ENCODE peak calls at places on chromosomes 4 and X, in four cellular contexts. D is pancreas, R is mucosa of descending colon, M is dorsolateral prefrontal cortex. H is an unnamed sample.

GRCh38 chr4:42806436-42806835 is 86.1 kb upstream of the GRXCR1 start:
- DNase-seq in D (no peak), R (no peak), M (no peak), H (no peak)

GRCh38 chrX:43707812-43708548 is 51.9 kb downstream of the MAOA start:
- DNase-seq in D (no peak), R (peak), M (no peak), H (peak)

GRCh38 chrX:109268340-109268739 is 213.5 kb downstream of the GUCY2F start:
- DNase-seq in D (no peak), R (no peak), M (no peak), H (no peak)

GRCh38 chr4:151227731-151228130 is 49.2 kb upstream of the PRSS48 start:
- DNase-seq in D (no peak), R (no peak), M (peak), H (no peak)

GRCh38 chrX:39693298-39693697 is 404.5 kb downstream of the BCOR start:
- DNase-seq in D (no peak), R (no peak), M (no peak), H (no peak)

GRCh38 chrX:103656623-103657022 is 27.8 kb downstream of the TCEAL1 start:
- DNase-seq in D (no peak), R (no peak), M (no peak), H (no peak)

GRCh38 chrX:155056877-155057792 is 13.8 kb downstream of the CMC4 start:
- DNase-seq in D (peak), R (peak), M (peak), H (peak)

GRCh38 chrX:102959471-102959870 is 22.4 kb downstream of the RAB40AL start:
- DNase-seq in D (no peak), R (no peak), M (no peak), H (no peak)

GRCh38 chr4:1855334-1856070 is 454 bp downstream of the LETM1 start:
- DNase-seq in D (peak), R (peak), M (no peak), H (no peak)

GRCh38 chr4:45215976-45216542 is 489.7 kb upstream of the GNPDA2 start:
- DNase-seq in D (no peak), R (no peak), M (no peak), H (no peak)

GRCh38 chrX:149713279-149714050 is 1.6 kb downstream of the MAGEA11 start:
- DNase-seq in D (no peak), R (no peak), M (no peak), H (no peak)

GRCh38 chr4:47075241-47075640 is 43.9 kb downstream of the GABRB1 start:
- DNase-seq in D (no peak), R (no peak), M (no peak), H (no peak)

GRCh38 chrX:427812-428725 is 41.4 kb upstream of the PPP2R3B start:
- DNase-seq in D (no peak), R (peak), M (no peak), H (no peak)

GRCh38 chrX:110418220-110418856 is 59.7 kb downstream of the RTL9 start:
- DNase-seq in D (no peak), R (no peak), M (no peak), H (no peak)

GRCh38 chr4:158166701-158167100 is 6.1 kb downstream of the GASK1B start:
- DNase-seq in D (no peak), R (no peak), M (no peak), H (no peak)

GRCh38 chr4:158169516-158169915 is 3.3 kb downstream of the GASK1B start:
- DNase-seq in D (no peak), R (no peak), M (no peak), H (no peak)

GRCh38 chr4:158169931-158170690 is 2.7 kb downstream of the GASK1B start:
- DNase-seq in D (no peak), R (no peak), M (no peak), H (no peak)

GRCh38 chr4:158170691-158171455 is 2.0 kb downstream of the GASK1B start:
- DNase-seq in D (peak), R (peak), M (peak), H (peak)

DNA sequence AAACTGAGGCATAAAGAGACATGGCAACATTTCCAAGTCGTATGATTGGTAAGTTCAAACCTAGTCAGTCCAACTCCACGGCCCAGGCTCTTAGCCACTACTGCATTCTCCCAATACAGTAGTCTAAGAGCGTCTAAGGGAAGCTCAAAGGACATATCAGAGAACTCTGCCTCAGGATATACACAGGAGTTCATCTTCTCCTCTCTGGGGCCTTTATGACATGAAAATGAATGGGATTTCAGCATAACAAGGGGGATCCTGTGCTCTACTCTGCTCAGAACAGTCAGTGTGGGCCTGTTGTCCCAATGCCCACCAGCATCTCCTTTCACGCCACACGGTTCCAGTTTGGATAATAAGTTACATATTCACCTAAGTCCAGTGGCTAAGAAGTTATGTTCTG is 4.2 kb downstream of the GASK1B start:
- DNase-seq in D (no peak), R (no peak), M (no peak), H (no peak)
- H3K4me3 ChIP-seq in D (no peak), R (no peak), M (peak), H (peak)

GRCh38 chr4:72496119-72496518 is 72.9 kb downstream of the ADAMTS3 start:
- DNase-seq in D (no peak), R (no peak), M (no peak), H (no peak)
- TF ChIP-seq CTCF in D (no peak), R (no peak), M (no peak), H (peak)

GRCh38 chr4:102638621-102639020 is 122.1 kb downstream of the MANBA start:
- DNase-seq in D (no peak), R (no peak), M (no peak), H (no peak)

GRCh38 chr4:102641796-102642195 is 119.0 kb downstream of the MANBA start:
- DNase-seq in D (no peak), R (no peak), M (no peak), H (no peak)

GRCh38 chr4:102639602-102640001 is 121.2 kb downstream of the MANBA start:
- DNase-seq in D (no peak), R (no peak), M (no peak), H (no peak)

GRCh38 chr4:102640669-102641068 is 120.1 kb downstream of the MANBA start:
- DNase-seq in D (no peak), R (no peak), M (no peak), H (no peak)

GRCh38 chr4:102642571-102643298 is 118.0 kb downstream of the MANBA start:
- DNase-seq in D (no peak), R (no peak), M (no peak), H (no peak)
- H3K4me3 ChIP-seq in D (no peak), R (no peak), M (no peak), H (no peak)

GRCh38 chr4:152385551-152385950 is 150.3 kb downstream of the FBXW7 start:
- DNase-seq in D (no peak), R (no peak), M (no peak), H (no peak)
- TF ChIP-seq CTCF in D (peak), R (no peak), M (peak), H (peak)

GRCh38 chr4:139630991-139631390 is 34.6 kb upstream of the MGST2 start:
- DNase-seq in D (no peak), R (no peak), M (no peak), H (no peak)

GRCh38 chr4:139633195-139633594 is 32.4 kb upstream of the MGST2 start:
- DNase-seq in D (no peak), R (no peak), M (no peak), H (no peak)

GRCh38 chr4:139629761-139630160 is 35.9 kb upstream of the MGST2 start:
- DNase-seq in D (no peak), R (no peak), M (no peak), H (no peak)

GRCh38 chr4:139635966-139636365 is 29.7 kb upstream of the MGST2 start:
- DNase-seq in D (no peak), R (no peak), M (no peak), H (no peak)

GRCh38 chr4:139633661-139634060 is 32.0 kb upstream of the MGST2 start:
- DNase-seq in D (no peak), R (no peak), M (peak), H (no peak)
- H3K4me3 ChIP-seq in D (no peak), R (no peak), M (peak), H (no peak)

GRCh38 chrX:12970691-12971202 is 4.2 kb upstream of the TMSB4X start:
- DNase-seq in D (no peak), R (no peak), M (no peak), H (no peak)
- TF ChIP-seq CTCF in D (no peak), R (no peak), M (peak), H (peak)

GRCh38 chr4:171157462-171158082 is 655.6 kb upstream of the GALNTL6 start:
- DNase-seq in D (no peak), R (no peak), M (no peak), H (no peak)

GRCh38 chr4:171162478-171162877 is 650.7 kb upstream of the GALNTL6 start:
- DNase-seq in D (no peak), R (no peak), M (no peak), H (no peak)
- H3K4me3 ChIP-seq in D (no peak), R (no peak), M (no peak), H (no peak)

H was measured in LNCaP clone FGC.